ENCODE peak calls at places on chromosomes 4 and X, in seven cellular contexts. O, E, Y, N, L, H and V are unnamed samples.

GRCh38 chr4:88672987-88673386 is 24.6 kb downstream of the NAP1L5 start:
- DNase-seq in O (no peak), E (no peak), Y (no peak), N (no peak), L (no peak), H (no peak), V (no peak)

GRCh38 chrX:9746148-9746880 is 19.3 kb downstream of the GPR143 start:
- DNase-seq in O (no peak), E (no peak), Y (peak), N (no peak), L (no peak), H (no peak), V (no peak)

GRCh38 chrX:138886769-138887168 is 175.3 kb upstream of the FGF13 start:
- DNase-seq in O (no peak), E (no peak), Y (no peak), N (peak), L (no peak), H (peak), V (peak)

GRCh38 chrX:16472345-16472744 is 177.6 kb upstream of the S100G start:
- DNase-seq in O (no peak), E (no peak), Y (no peak), N (no peak), L (no peak), H (no peak), V (no peak)

GRCh38 chrX:53223955-53224859 is 800 bp downstream of the KDM5C start:
- DNase-seq in O (peak), E (no peak), Y (peak), N (no peak), L (no peak), H (no peak), V (peak)

GRCh38 chr4:98522062-98522461 is 136.3 kb downstream of the TSPAN5 start:
- DNase-seq in O (no peak), E (no peak), Y (no peak), N (no peak), L (no peak), H (no peak), V (no peak)

GRCh38 chr4:186483656-186484055 is 71.7 kb downstream of the MTNR1A start:
- DNase-seq in O (no peak), E (no peak), Y (no peak), N (no peak), L (no peak), H (no peak), V (no peak)

GRCh38 chr4:59200992-59201391 is 1999.1 kb upstream of the ADGRL3 start:
- DNase-seq in O (no peak), E (no peak), Y (no peak), N (no peak), L (no peak), H (no peak), V (no peak)

GRCh38 chr4:132218406-132218805 is 930.7 kb upstream of the PCDH10 start:
- DNase-seq in O (no peak), E (no peak), Y (no peak), N (no peak), L (no peak), H (no peak), V (no peak)

GRCh38 chr4:134848681-134849080 is 647.1 kb upstream of the PABPC4L start:
- DNase-seq in O (no peak), E (no peak), Y (no peak), N (no peak), L (no peak), H (no peak), V (no peak)

GRCh38 chr4:132540797-132541196 is 608.3 kb upstream of the PCDH10 start:
- DNase-seq in O (no peak), E (no peak), Y (no peak), N (peak), L (no peak), H (no peak), V (no peak)

GRCh38 chrX:112148397-112148796 is 65.8 kb upstream of the TRPC5 start:
- DNase-seq in O (no peak), E (no peak), Y (no peak), N (no peak), L (no peak), H (no peak), V (no peak)

GRCh38 chr4:102759835-102760644 is 728 bp downstream of the MANBA start:
- DNase-seq in O (peak), E (peak), Y (peak), N (no peak), L (no peak), H (peak), V (no peak)

GRCh38 chr4:96093057-96093456 is 253.2 kb downstream of the PDHA2 start:
- DNase-seq in O (no peak), E (no peak), Y (no peak), N (no peak), L (no peak), H (no peak), V (no peak)

GRCh38 chrX:14508025-14508690 is 21.2 kb upstream of the GLRA2 start:
- DNase-seq in O (no peak), E (no peak), Y (no peak), N (peak), L (no peak), H (no peak), V (no peak)

GRCh38 chr4:8431553-8431952 is 9.0 kb downstream of the ACOX3 start:
- DNase-seq in O (no peak), E (no peak), Y (no peak), N (no peak), L (no peak), H (no peak), V (no peak)

GRCh38 chrX:37302569-37302968 is 46.6 kb upstream of the PRRG1 start:
- DNase-seq in O (no peak), E (no peak), Y (peak), N (no peak), L (peak), H (no peak), V (no peak)

GRCh38 chr4:140736669-140737343 is 19.4 kb downstream of the TBC1D9 start:
- DNase-seq in O (no peak), E (no peak), Y (no peak), N (no peak), L (no peak), H (no peak), V (no peak)

GRCh38 chr4:2292679-2293108 is 30.8 kb upstream of the MXD4 start:
- DNase-seq in O (no peak), E (no peak), Y (peak), N (no peak), L (no peak), H (no peak), V (no peak)

GRCh38 chr4:19987746-19988145 is 264.0 kb upstream of the SLIT2 start:
- DNase-seq in O (no peak), E (no peak), Y (peak), N (no peak), L (no peak), H (no peak), V (peak)

GRCh38 chr4:100889401-100889800 is 371.6 kb upstream of the EMCN start:
- DNase-seq in O (no peak), E (no peak), Y (no peak), N (no peak), L (no peak), H (no peak), V (no peak)

GRCh38 chrX:147950352-147950751 is 30.8 kb upstream of the FMR1NB start:
- DNase-seq in O (no peak), E (no peak), Y (no peak), N (no peak), L (no peak), H (no peak), V (no peak)

GRCh38 chr4:157722146-157722545 is 450.7 kb downstream of the GASK1B start:
- DNase-seq in O (no peak), E (no peak), Y (no peak), N (no peak), L (no peak), H (no peak), V (no peak)

GRCh38 chrX:107451754-107452153 is 2.3 kb downstream of the FRMPD3 start:
- DNase-seq in O (no peak), E (no peak), Y (no peak), N (no peak), L (no peak), H (no peak), V (no peak)

GRCh38 chrX:72123471-72124185 is 8.1 kb downstream of the RTL5 start:
- DNase-seq in O (no peak), E (no peak), Y (peak), N (no peak), L (peak), H (no peak), V (no peak)

GRCh38 chrX:51955200-51955599 is 61.8 kb downstream of the MAGED1 start:
- DNase-seq in O (no peak), E (no peak), Y (no peak), N (no peak), L (no peak), H (no peak), V (no peak)

GRCh38 chr4:86934147-86934771 is 552 bp upstream of the AFF1 start:
- DNase-seq in O (no peak), E (no peak), Y (no peak), N (no peak), L (no peak), H (peak), V (no peak)

GRCh38 chrX:24178441-24178840 is 28.9 kb downstream of the ZFX start:
- DNase-seq in O (no peak), E (no peak), Y (no peak), N (no peak), L (no peak), H (no peak), V (no peak)

GRCh38 chr4:2024683-2025082 is 15.9 kb upstream of the NELFA start:
- DNase-seq in O (no peak), E (no peak), Y (peak), N (no peak), L (no peak), H (no peak), V (no peak)

GRCh38 chr4:119300072-119300387 is 21.9 kb downstream of the FABP2 start:
- DNase-seq in O (peak), E (no peak), Y (peak), N (no peak), L (peak), H (peak), V (no peak)

GRCh38 chrX:136397001-136397400 is 90.7 kb upstream of the BRS3 start:
- DNase-seq in O (no peak), E (no peak), Y (no peak), N (no peak), L (no peak), H (no peak), V (no peak)

GRCh38 chr4:114642173-114642780 is 43.7 kb downstream of the UGT8 start:
- DNase-seq in O (no peak), E (no peak), Y (no peak), N (no peak), L (no peak), H (no peak), V (no peak)

GRCh38 chrX:44308869-44309268 is 34.6 kb downstream of the EFHC2 start:
- DNase-seq in O (no peak), E (no peak), Y (no peak), N (no peak), L (no peak), H (no peak), V (no peak)

GRCh38 chr4:139582044-139582443 is 26.0 kb upstream of the SETD7 start:
- DNase-seq in O (no peak), E (no peak), Y (no peak), N (no peak), L (no peak), H (no peak), V (no peak)

GRCh38 chr4:57131849-57132745 is 21.9 kb upstream of the IGFBP7 start:
- DNase-seq in O (no peak), E (no peak), Y (peak), N (peak), L (no peak), H (peak), V (peak)